ENCODE peak calls at places on chromosomes 13 and 19, in seven cellular contexts. One of them, this sample, is unnamed.
A peak's percentile ranks its signal among the peaks of the same experiment; 100 is the strongest.

GRCh38 chr13:31301119-31301518 is 101.3 kb downstream of the B3GLCT start:
- DNase-seq in HS-27A: no peak
- DNase-seq in astrocyte of the hippocampus: no peak
- DNase-seq in ELF-1: no peak
- DNase-seq in activated CD4-positive, alpha-beta T cell treated with anti-CD3 and anti-CD28 coated beads for 24 hours: no peak
- DNase-seq in ELR: no peak
- DNase-seq in AG09319: no peak
- DNase-seq in this sample: no peak

GRCh38 chr19:13012690-13013608 is 17.7 kb downstream of the NFIX start:
- DNase-seq in HS-27A: no peak
- DNase-seq in astrocyte of the hippocampus: peak; percentile 80
- DNase-seq in ELF-1: peak; percentile 74
- DNase-seq in activated CD4-positive, alpha-beta T cell treated with anti-CD3 and anti-CD28 coated beads for 24 hours: no peak
- DNase-seq in ELR: peak; percentile 83
- DNase-seq in AG09319: no peak
- DNase-seq in this sample: no peak

GRCh38 chr13:84645196-84646071 is 763.2 kb upstream of the SLITRK1 start:
- DNase-seq in HS-27A: peak; percentile 17
- DNase-seq in astrocyte of the hippocampus: peak; percentile 52
- DNase-seq in ELF-1: no peak
- DNase-seq in activated CD4-positive, alpha-beta T cell treated with anti-CD3 and anti-CD28 coated beads for 24 hours: no peak
- DNase-seq in ELR: no peak
- DNase-seq in AG09319: peak; percentile 34
- DNase-seq in this sample: no peak

GRCh38 chr13:28528848-28529247 is 33.9 kb upstream of the FLT1 start:
- DNase-seq in HS-27A: no peak
- DNase-seq in astrocyte of the hippocampus: no peak
- DNase-seq in ELF-1: no peak
- DNase-seq in activated CD4-positive, alpha-beta T cell treated with anti-CD3 and anti-CD28 coated beads for 24 hours: no peak
- DNase-seq in ELR: peak; percentile 68
- DNase-seq in AG09319: no peak
- DNase-seq in this sample: no peak

GRCh38 chr13:39102981-39103490 is 64.8 kb downstream of the NHLRC3 start:
- DNase-seq in HS-27A: no peak
- DNase-seq in astrocyte of the hippocampus: no peak
- DNase-seq in ELF-1: no peak
- DNase-seq in activated CD4-positive, alpha-beta T cell treated with anti-CD3 and anti-CD28 coated beads for 24 hours: no peak
- DNase-seq in ELR: no peak
- DNase-seq in AG09319: no peak
- DNase-seq in this sample: no peak

GRCh38 chr13:75437582-75438318 is 44.2 kb downstream of the TBC1D4 start:
- DNase-seq in HS-27A: no peak
- DNase-seq in astrocyte of the hippocampus: peak; percentile 39
- DNase-seq in ELF-1: no peak
- DNase-seq in activated CD4-positive, alpha-beta T cell treated with anti-CD3 and anti-CD28 coated beads for 24 hours: no peak
- DNase-seq in ELR: no peak
- DNase-seq in AG09319: no peak
- DNase-seq in this sample: no peak

GRCh38 chr19:43700368-43701015 is 15.4 kb upstream of the IRGC start:
- DNase-seq in HS-27A: no peak
- DNase-seq in astrocyte of the hippocampus: peak; percentile 79
- DNase-seq in ELF-1: peak; percentile 83
- DNase-seq in activated CD4-positive, alpha-beta T cell treated with anti-CD3 and anti-CD28 coated beads for 24 hours: no peak
- DNase-seq in ELR: peak; percentile 90
- DNase-seq in AG09319: peak; percentile 39
- DNase-seq in this sample: peak; percentile 27

GRCh38 chr13:93635687-93636086 is 409.1 kb downstream of the GPC6 start:
- DNase-seq in HS-27A: no peak
- DNase-seq in astrocyte of the hippocampus: peak; percentile 34
- DNase-seq in ELF-1: no peak
- DNase-seq in activated CD4-positive, alpha-beta T cell treated with anti-CD3 and anti-CD28 coated beads for 24 hours: no peak
- DNase-seq in ELR: peak; percentile 0
- DNase-seq in AG09319: peak; percentile 40
- DNase-seq in this sample: no peak

GRCh38 chr13:111395511-111396393 is 75.3 kb downstream of the TEX29 start:
- DNase-seq in HS-27A: no peak
- DNase-seq in astrocyte of the hippocampus: no peak
- DNase-seq in ELF-1: no peak
- DNase-seq in activated CD4-positive, alpha-beta T cell treated with anti-CD3 and anti-CD28 coated beads for 24 hours: no peak
- DNase-seq in ELR: no peak
- DNase-seq in AG09319: no peak
- DNase-seq in this sample: no peak

GRCh38 chr13:41960195-41960699 is 662 bp downstream of the VWA8 start:
- DNase-seq in HS-27A: peak; percentile 14
- DNase-seq in astrocyte of the hippocampus: peak; percentile 51
- DNase-seq in ELF-1: peak; percentile 57
- DNase-seq in activated CD4-positive, alpha-beta T cell treated with anti-CD3 and anti-CD28 coated beads for 24 hours: no peak
- DNase-seq in ELR: peak; percentile 69
- DNase-seq in AG09319: no peak
- DNase-seq in this sample: no peak

GRCh38 chr13:92187378-92187989 is 789.1 kb downstream of the GPC5 start:
- DNase-seq in HS-27A: no peak
- DNase-seq in astrocyte of the hippocampus: peak; percentile 75
- DNase-seq in ELF-1: peak; percentile 26
- DNase-seq in activated CD4-positive, alpha-beta T cell treated with anti-CD3 and anti-CD28 coated beads for 24 hours: no peak
- DNase-seq in ELR: peak; percentile 13
- DNase-seq in AG09319: no peak
- DNase-seq in this sample: peak; percentile 79

GRCh38 chr13:51230473-51231105 is 8.4 kb downstream of the FAM124A start:
- DNase-seq in HS-27A: no peak
- DNase-seq in astrocyte of the hippocampus: peak; percentile 76
- DNase-seq in ELF-1: no peak
- DNase-seq in activated CD4-positive, alpha-beta T cell treated with anti-CD3 and anti-CD28 coated beads for 24 hours: no peak
- DNase-seq in ELR: no peak
- DNase-seq in AG09319: no peak
- DNase-seq in this sample: no peak

GRCh38 chr13:30429721-30430694 is 7.7 kb downstream of the UBE2L5 start:
- DNase-seq in HS-27A: no peak
- DNase-seq in astrocyte of the hippocampus: peak; percentile 85
- DNase-seq in ELF-1: no peak
- DNase-seq in activated CD4-positive, alpha-beta T cell treated with anti-CD3 and anti-CD28 coated beads for 24 hours: no peak
- DNase-seq in ELR: peak; percentile 96
- DNase-seq in AG09319: no peak
- DNase-seq in this sample: no peak

GRCh38 chr19:49151339-49152217 is 3.6 kb downstream of the HRC start:
- DNase-seq in HS-27A: no peak
- DNase-seq in astrocyte of the hippocampus: peak; percentile 53
- DNase-seq in ELF-1: peak; percentile 94
- DNase-seq in activated CD4-positive, alpha-beta T cell treated with anti-CD3 and anti-CD28 coated beads for 24 hours: peak; percentile 30
- DNase-seq in ELR: peak; percentile 49
- DNase-seq in AG09319: no peak
- DNase-seq in this sample: peak; percentile 95